ENCODE peak calls at places on chromosome 17, in nine cellular contexts. Q is hypothalamus; N is kidney epithelial cell; O is mucosa of gallbladder; I is stimulated activated CD8-positive, alpha-beta memory T cell treated with anti-CD3 and anti-CD28 coated beads, Interleukin-4, amount 100 ng/mL, for 4 hours; F is LoVo; W is GM18507; A is IMR-90; S is activated T-helper 1 cell treated with anti-CD3 and anti-CD28 coated beads, Interleukin-2, amount 50 U/mL, for 16 hours. P is an unnamed sample.

GRCh38 chr17:20092973-20093626 is 83.9 kb downstream of the SPECC1 start:
- DNase-seq in W (no peak), Q (no peak), N (no peak), A (no peak), S (no peak), O (no peak), I (no peak), F (no peak), P (no peak)

GRCh38 chr17:80105762-80106161 is 4.4 kb downstream of the GAA start:
- DNase-seq in W (no peak), N (no peak), Q (peak), F (no peak), I (no peak), A (peak), S (no peak), O (no peak), P (no peak)

GRCh38 chr17:59367657-59368045 is 36.2 kb downstream of the YPEL2 start:
- DNase-seq in I (no peak), Q (no peak), O (no peak), W (no peak), N (no peak), S (no peak), F (no peak), A (no peak), P (peak)

GRCh38 chr17:43025766-43026537 is 921 bp downstream of the RND2 start:
- DNase-seq in O (no peak), W (no peak), A (no peak), S (no peak), Q (no peak), N (no peak), F (no peak), I (no peak), P (no peak)

GRCh38 chr17:64505320-64506200 is 529 bp downstream of the DDX5 start:
- DNase-seq in F (peak), W (no peak), O (peak), A (peak), S (peak), Q (peak), N (no peak), I (peak), P (peak)

GRCh38 chr17:13540546-13540945 is 61.2 kb downstream of the HS3ST3A1 start:
- DNase-seq in A (no peak), I (no peak), F (no peak), N (no peak), Q (no peak), O (no peak), S (no peak), W (no peak), P (no peak)

GRCh38 chr17:70144260-70144846 is 25.0 kb upstream of the KCNJ2 start:
- DNase-seq in F (peak), A (peak), O (no peak), W (no peak), N (no peak), I (no peak), S (no peak), Q (no peak), P (peak)

GRCh38 chr17:32536736-32537646 is 50.2 kb downstream of the CDK5R1 start:
- DNase-seq in S (no peak), I (no peak), F (no peak), Q (no peak), N (no peak), W (no peak), O (no peak), A (peak), P (peak)

GRCh38 chr17:7136266-7136877 is 21.8 kb upstream of the ASGR2 start:
- DNase-seq in S (peak), Q (peak), O (peak), A (peak), F (peak), W (no peak), I (peak), N (peak), P (peak)

GRCh38 chr17:4706121-4706520 is 2.2 kb upstream of the PELP1 start:
- DNase-seq in Q (no peak), I (no peak), O (no peak), A (peak), S (no peak), N (no peak), W (no peak), F (no peak), P (peak)

GRCh38 chr17:31581022-31581483 is 189.6 kb downstream of the RAB11FIP4 start:
- DNase-seq in F (peak), O (peak), S (no peak), N (no peak), Q (peak), I (no peak), A (peak), W (no peak), P (peak)

P was measured in mesenchymal stem cell.